ENCODE peak calls at places on chromosome 14, in four cellular contexts. H, R, A and S are unnamed samples.

GRCh38 chr14:53470351-53471043 is 317.4 kb upstream of the DDHD1 start:
- DNase-seq in H (no peak), R (no peak), A (no peak), S (no peak)

GRCh38 chr14:26887842-26888241 is 290.0 kb upstream of the NOVA1 start:
- DNase-seq in H (no peak), R (no peak), A (no peak), S (no peak)

GRCh38 chr14:104105822-104106470 is 20.4 kb downstream of the ASPG start:
- DNase-seq in H (no peak), R (no peak), A (peak; percentile 64), S (no peak)

GRCh38 chr14:103141117-103141796 is 18.0 kb downstream of the TNFAIP2 start:
- DNase-seq in H (peak; percentile 51), R (peak; percentile 69), A (peak; percentile 63), S (peak; percentile 81)

GRCh38 chr14:51022769-51023168 is 72.1 kb downstream of the TRIM9 start:
- DNase-seq in H (no peak), R (no peak), A (no peak), S (no peak)

GRCh38 chr14:70708717-70709570 is 67.2 kb downstream of the TTC9 start:
- DNase-seq in H (no peak), R (no peak), A (no peak), S (no peak)

GRCh38 chr14:37695836-37696235 is 100.4 kb downstream of the TTC6 start:
- DNase-seq in H (no peak), R (no peak), A (no peak), S (no peak)

GRCh38 chr14:87108726-87109125 is 884.3 kb downstream of the GALC start:
- DNase-seq in H (no peak), R (no peak), A (no peak), S (no peak)

GRCh38 chr14:55889124-55889523 is 229.1 kb upstream of the PELI2 start:
- DNase-seq in H (peak; percentile 58), R (no peak), A (no peak), S (no peak)

DNA sequence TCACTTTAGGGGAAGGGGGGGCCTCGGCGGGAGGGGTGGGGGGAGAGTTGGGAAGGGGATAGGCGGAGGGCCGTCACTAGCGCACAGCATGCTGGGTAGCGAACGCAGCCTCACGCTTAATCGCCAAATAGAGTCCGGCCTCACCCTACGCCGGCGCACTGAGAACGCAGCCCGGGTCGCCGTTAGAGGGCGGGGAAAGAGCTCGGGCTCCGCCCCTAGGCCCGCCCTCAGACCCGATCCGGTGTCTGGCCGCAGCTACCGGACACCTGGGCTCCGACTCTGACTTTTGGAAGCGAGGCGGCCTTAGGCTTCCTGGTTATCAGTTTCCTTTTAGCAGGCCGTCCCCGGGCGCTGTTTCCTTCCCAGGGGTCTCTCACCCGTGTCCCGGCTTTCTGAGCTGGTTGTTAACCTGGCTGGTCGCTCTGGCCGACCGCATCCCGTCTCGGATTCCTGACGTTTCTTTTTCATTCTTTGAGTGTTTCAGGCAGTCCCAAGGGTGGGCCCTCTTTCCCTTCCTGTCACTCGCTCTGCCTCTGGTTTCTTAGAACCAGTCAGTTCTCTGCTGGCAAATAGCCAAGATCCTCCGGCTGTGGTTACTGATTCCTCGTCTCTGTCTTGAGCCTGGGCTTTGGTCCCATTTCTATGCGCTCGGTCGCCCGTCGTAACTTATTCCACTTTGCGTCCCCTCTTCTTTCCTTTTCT is 367 bp upstream of the STRN3 start:
- DNase-seq in H (peak; percentile 96), R (peak; percentile 97), A (peak; percentile 97), S (peak; percentile 94)
- TF ChIP-seq CTCF in H (no peak), R (no peak), A (peak; percentile 6), S (no peak)

DNA sequence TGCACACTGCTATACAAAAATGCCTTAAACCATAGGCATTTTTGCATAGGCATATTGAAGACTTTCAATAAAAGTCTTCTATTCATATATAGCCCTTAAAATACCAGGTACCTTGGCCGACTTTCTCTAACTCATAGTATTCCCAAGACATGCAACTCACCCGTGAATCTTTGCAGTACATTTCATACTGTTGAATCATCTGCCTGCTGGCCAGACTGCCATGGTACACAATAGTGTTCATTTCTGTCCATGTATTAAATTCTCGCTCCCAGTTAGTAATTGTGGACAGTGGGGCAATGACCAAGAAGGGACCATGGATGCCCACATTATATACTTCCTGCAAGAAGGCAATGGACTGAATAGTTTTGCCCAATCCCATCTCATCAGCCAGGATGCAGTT is 24.3 kb upstream of the SUPT16H start:
- DNase-seq in H (no peak), R (no peak), A (no peak), S (no peak)
- TF ChIP-seq CTCF in H (no peak), R (no peak), A (no peak), S (no peak)

GRCh38 chr14:100376751-100377171 is 53.6 kb downstream of the SLC25A47 start:
- DNase-seq in H (no peak), R (peak; percentile 40), A (no peak), S (no peak)
- TF ChIP-seq CTCF in H (no peak), R (no peak), A (peak; percentile 10), S (no peak)

GRCh38 chr14:105212541-105213305 is 31.6 kb upstream of the NUDT14 start:
- DNase-seq in H (no peak), R (no peak), A (no peak), S (no peak)
- TF ChIP-seq CTCF in H (no peak), R (no peak), A (no peak), S (no peak)

GRCh38 chr14:75229923-75230792 is 48.5 kb upstream of the FOS start:
- DNase-seq in H (peak; percentile 80), R (no peak), A (peak; percentile 69), S (peak; percentile 46)
- TF ChIP-seq CTCF in H (no peak), R (peak; percentile 56), A (peak; percentile 41), S (no peak)

GRCh38 chr14:75294649-75295033 is 16.0 kb downstream of the FOS start:
- DNase-seq in H (no peak), R (no peak), A (no peak), S (peak; percentile 41)

GRCh38 chr14:75297417-75298040 is 18.9 kb downstream of the FOS start:
- DNase-seq in H (no peak), R (no peak), A (no peak), S (no peak)

GRCh38 chr14:75295061-75295461 is 16.4 kb downstream of the FOS start:
- DNase-seq in H (peak; percentile 64), R (peak; percentile 45), A (peak; percentile 83), S (peak; percentile 41)

GRCh38 chr14:75293920-75294648 is 15.5 kb downstream of the FOS start:
- DNase-seq in H (peak; percentile 97), R (peak; percentile 98), A (peak; percentile 97), S (peak; percentile 100)

DNA sequence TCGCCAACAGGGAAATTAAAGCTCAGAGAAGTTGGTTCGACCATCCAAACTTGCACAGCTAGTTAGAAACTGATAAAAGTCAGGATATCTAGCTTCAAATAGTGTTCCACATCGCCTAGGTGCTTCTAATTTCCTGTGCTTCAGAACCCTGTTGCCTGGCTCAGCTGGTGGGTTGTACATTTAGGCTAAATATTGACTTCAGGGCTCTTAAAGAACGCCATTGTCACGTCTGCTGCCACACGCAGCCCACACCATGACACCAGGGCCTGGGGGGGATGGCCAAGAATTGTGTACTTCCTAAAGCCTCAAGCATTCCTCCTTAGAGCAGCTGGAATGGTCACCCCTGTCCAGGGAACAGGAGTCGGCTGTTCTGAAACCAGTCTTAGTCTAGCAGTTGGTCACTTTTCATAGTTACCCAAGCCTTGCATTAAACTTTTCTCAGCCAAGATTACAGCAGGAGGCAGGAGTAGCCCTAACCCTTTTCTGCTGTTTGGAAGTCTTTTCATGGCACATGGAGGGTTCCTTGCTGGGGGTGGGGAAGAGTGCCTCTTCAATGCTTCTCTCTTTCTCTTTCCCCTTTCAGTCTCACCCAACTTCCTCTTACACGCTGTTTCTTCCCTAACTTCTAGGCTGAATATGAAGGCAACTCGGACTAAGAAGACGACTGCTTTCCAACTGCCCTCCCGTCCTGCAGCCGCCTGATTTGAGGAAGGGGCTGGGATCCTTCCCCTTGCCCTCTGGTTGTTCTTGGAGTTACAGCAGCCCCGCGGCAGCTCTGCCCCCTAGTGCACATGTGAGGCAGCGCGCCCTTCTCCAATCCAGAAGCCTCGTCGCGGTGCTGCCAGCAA is 17.1 kb downstream of the FOS start:
- DNase-seq in H (peak; percentile 86), R (peak; percentile 88), A (peak; percentile 89), S (peak; percentile 79)
- TF ChIP-seq CTCF in H (peak; percentile 94), R (peak; percentile 83), A (peak; percentile 98), S (peak; percentile 91)

DNA sequence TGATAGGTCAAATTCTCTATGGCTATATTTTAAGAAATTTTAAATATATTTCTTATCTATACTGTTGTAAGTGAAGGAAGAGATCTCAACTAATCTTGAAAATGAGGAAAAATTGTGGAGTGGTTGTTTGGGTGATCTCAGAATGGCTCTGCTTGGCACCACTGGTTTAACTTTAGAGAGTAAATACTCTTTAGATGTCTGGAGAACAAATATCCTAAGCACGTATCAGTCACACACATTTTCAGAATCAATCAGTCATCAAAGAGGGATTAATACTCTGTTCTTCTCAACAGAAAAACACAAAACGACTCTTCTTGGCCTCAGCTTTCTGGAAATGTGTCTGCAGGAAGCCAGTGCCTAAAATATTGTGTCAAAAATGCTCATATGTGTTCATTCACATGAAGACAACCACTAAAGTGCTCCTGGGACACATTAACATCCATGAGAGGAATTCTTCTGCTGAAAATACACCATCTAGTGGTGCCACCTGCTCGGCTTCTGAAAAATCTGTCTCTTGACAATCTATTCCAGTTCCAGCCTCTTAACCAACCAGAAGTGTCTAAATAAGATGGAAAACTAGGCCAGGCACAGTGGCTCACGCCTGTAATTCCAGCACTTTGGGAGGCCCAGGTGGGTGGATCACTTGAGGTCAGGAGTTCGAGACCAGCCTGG is 81.1 kb upstream of the CCDC198 start:
- DNase-seq in H (no peak), R (no peak), A (no peak), S (no peak)
- TF ChIP-seq CTCF in H (peak; percentile 10), R (no peak), A (no peak), S (no peak)

GRCh38 chr14:64292197-64292596 is 2.0 kb downstream of the ESR2 start:
- DNase-seq in H (no peak), R (no peak), A (no peak), S (no peak)

GRCh38 chr14:64289571-64289970 is 4.6 kb downstream of the ESR2 start:
- DNase-seq in H (no peak), R (no peak), A (no peak), S (no peak)

GRCh38 chr14:64296561-64296960 is 2.4 kb upstream of the ESR2 start:
- DNase-seq in H (no peak), R (no peak), A (no peak), S (no peak)

GRCh38 chr14:64294672-64295413 is 672 bp upstream of the ESR2 start:
- DNase-seq in H (peak; percentile 87), R (peak; percentile 85), A (peak; percentile 88), S (peak; percentile 89)

DNA sequence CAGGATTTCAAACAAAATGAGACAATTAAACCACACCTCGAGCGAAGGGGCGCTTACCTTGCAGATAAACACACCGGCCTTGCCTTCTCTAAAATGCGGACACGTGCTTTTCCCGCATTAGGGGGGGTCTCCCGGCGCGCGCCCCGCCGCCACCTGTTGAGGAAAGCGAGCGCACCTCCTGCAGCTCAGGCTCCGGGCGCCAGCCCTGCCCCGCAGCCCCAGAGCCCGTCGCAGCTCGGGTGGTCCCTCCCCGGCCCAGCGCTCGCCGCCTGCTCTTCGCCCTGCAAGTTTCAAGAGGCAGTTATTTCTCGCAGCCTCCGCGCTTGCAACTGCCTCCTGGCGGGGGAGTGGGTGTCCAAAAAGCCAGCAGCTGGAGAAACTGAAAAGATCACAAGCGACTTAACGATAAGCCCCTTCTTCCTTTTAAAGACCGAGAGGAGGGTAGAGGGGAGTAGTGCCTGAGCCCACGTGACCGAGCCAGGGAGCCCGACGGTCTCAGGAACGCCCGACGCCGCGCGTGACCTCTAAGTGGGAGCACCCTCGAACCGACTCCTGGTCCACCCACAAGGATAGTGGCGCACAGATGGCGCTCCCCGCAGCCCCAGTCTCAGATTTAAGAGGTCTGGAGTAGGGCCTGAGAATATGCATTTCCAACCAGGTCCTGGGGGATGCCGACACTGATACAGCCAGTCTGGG is at the start of gene ESR2:
- DNase-seq in H (peak; percentile 28), R (peak; percentile 53), A (peak; percentile 37), S (peak; percentile 72)
- TF ChIP-seq CTCF in H (no peak), R (no peak), A (peak; percentile 4), S (peak; percentile 3)